ENCODE peak calls at places on chromosomes 12 and 14, in eight cellular contexts. D is adrenal gland; Z is right atrium auricular region; X is heart right ventricle; Q is upper lobe of left lung; L is neuronal stem cell; U is CD8-positive, alpha-beta T cell; A is colonic mucosa. O is an unnamed sample. For H3K4me1, the result is how much of the 10 kb centered on the place peaks cover.

GRCh38 chr14:101855958-101856357 is 94.4 kb downstream of the PPP2R5C start:
- DNase-seq in X (no peak), A (no peak), D (no peak), L (no peak), Z (no peak), U (no peak), Q (no peak), O (no peak)

GRCh38 chr14:65412881-65413738 is 580 bp downstream of the FUT8 start:
- DNase-seq in D (peak), A (peak), Q (peak), X (peak), L (peak), U (peak), Z (peak), O (peak)

GRCh38 chr14:62189698-62190097 is 427.5 kb downstream of the SNAPC1 start:
- DNase-seq in L (no peak), Q (no peak), D (peak), Z (no peak), X (no peak), A (no peak), U (no peak), O (no peak)

GRCh38 chr12:120183211-120183631 is 11.3 kb downstream of the GCN1 start:
- DNase-seq in A (no peak), D (no peak), Q (no peak), Z (no peak), L (no peak), X (no peak), U (no peak), O (no peak)

GRCh38 chr12:118103231-118103600 is 595 bp downstream of the VSIG10 start:
- DNase-seq in Q (peak), L (no peak), D (no peak), U (peak), Z (no peak), A (peak), X (peak), O (no peak)

GRCh38 chr12:40342010-40342409 is 117.2 kb downstream of the LRRK2 start:
- DNase-seq in U (no peak), Q (no peak), L (no peak), Z (no peak), D (no peak), X (no peak), A (no peak), O (no peak)

GRCh38 chr12:109779382-109779781 is 53.8 kb downstream of the TRPV4 start:
- DNase-seq in L (no peak), Q (no peak), U (no peak), A (no peak), Z (no peak), D (no peak), X (no peak), O (peak)

GRCh38 chr12:82527165-82527780 is 159.4 kb upstream of the TMTC2 start:
- DNase-seq in L (peak), D (peak), U (no peak), X (peak), Z (no peak), A (peak), Q (no peak), O (no peak)

GRCh38 chr12:32140867-32141266 is 34.2 kb downstream of the BICD1 start:
- DNase-seq in Q (no peak), D (no peak), X (no peak), U (no peak), L (no peak), A (no peak), Z (no peak), O (no peak)

GRCh38 chr14:104390941-104391901 is 188.3 kb upstream of the C14orf180 start:
- DNase-seq in A (peak), D (no peak), Z (peak), Q (peak), X (no peak), U (no peak), L (no peak), O (no peak)

GRCh38 chr12:57695770-57696432 is 2.0 kb downstream of the OS9 start:
- DNase-seq in U (no peak), D (no peak), Q (no peak), L (no peak), Z (no peak), X (no peak), A (no peak), O (no peak)

GRCh38 chr14:104421892-104422291 is 157.7 kb upstream of the C14orf180 start:
- DNase-seq in L (no peak), Q (no peak), A (no peak), Z (peak), U (no peak), X (no peak), D (no peak), O (no peak)

GRCh38 chr12:12467222-12467621 is 95.4 kb downstream of the DUSP16 start:
- DNase-seq in L (no peak), Z (no peak), D (no peak), U (peak), X (no peak), A (no peak), Q (no peak), O (no peak)

GRCh38 chr14:33943081-33943480 is 7.8 kb downstream of the EGLN3 start:
- DNase-seq in Z (no peak), Q (no peak), X (no peak), A (peak), U (no peak), D (no peak), L (no peak), O (no peak)
- H3K4me1 ChIP-seq in Z (half or more), Q (under half), X (half or more), A (under half), U (under half), D (under half), L (under half), O (under half)

GRCh38 chr12:93922583-93923006 is 225.8 kb upstream of the PLXNC1 start:
- DNase-seq in A (no peak), L (no peak), X (no peak), Q (no peak), Z (no peak), D (peak), U (no peak), O (no peak)
- H3K4me1 ChIP-seq in A (under half), L (under half), X (under half), Q (under half), Z (under half), D (under half), U (under half), O (under half)

GRCh38 chr12:122128481-122128880 is 45.5 kb downstream of the IL31 start:
- DNase-seq in D (no peak), L (no peak), Q (no peak), X (no peak), Z (no peak), A (no peak), U (no peak), O (no peak)

GRCh38 chr12:122127839-122128238 is 46.2 kb downstream of the IL31 start:
- DNase-seq in X (no peak), D (no peak), Z (no peak), L (no peak), A (no peak), Q (no peak), U (no peak), O (no peak)

GRCh38 chr12:122126342-122126635 is 47.7 kb downstream of the IL31 start:
- DNase-seq in Z (no peak), L (no peak), X (no peak), Q (no peak), D (no peak), A (no peak), U (no peak), O (no peak)

GRCh38 chr12:122125452-122126341 is 47.1 kb downstream of the MLXIP start:
- DNase-seq in U (no peak), L (no peak), A (no peak), Q (no peak), Z (no peak), D (no peak), X (no peak), O (no peak)

DNA sequence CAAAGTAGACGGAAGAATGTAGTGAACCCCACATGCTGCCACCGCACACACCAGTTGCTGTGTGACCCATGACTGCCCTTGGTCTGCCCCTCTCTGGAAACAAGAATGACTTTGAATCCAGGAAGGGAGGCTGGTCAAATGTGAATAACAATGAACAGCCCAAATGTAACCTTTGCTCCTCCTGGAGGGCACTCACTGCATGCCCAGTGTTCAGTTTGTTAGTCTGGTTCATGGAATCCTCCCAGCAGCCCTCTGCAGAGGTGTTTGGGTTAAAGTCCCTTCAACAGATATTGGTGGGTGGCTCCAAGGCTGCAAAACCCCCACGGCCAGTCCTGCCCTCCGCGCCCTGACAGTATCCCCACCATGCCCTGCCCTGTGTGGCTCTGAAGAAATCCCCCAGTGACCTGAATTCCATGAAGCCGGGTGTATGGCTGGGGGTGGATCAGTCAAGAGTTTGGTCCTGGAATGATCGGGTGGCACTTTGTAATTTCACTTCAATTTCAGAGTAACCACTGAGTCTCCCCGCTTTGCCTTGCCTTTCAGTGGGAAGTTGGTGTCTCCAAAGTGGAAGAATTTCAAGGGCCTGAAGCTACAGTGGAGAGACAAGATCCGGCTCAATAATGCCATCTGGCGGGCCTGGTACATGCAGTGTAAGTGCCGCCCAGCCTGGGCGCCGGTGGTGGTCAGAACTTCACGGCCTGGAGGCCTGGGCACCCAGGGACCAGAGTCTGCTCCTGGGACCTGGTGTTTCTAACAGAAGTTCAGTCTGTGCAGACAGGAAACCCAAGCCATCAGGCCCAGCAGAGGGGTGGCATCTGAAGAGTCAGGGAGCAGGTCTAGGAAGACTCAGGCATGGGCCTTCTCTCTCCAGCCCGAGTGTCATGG is 47.1 kb downstream of the IL31 start:
- DNase-seq in Q (no peak), L (no peak), Z (no peak), A (no peak), U (no peak), X (no peak), D (peak), O (no peak)
- H3K4me1 ChIP-seq in Q (under half), L (under half), Z (under half), A (under half), U (under half), X (half or more), D (under half), O (under half)

DNA sequence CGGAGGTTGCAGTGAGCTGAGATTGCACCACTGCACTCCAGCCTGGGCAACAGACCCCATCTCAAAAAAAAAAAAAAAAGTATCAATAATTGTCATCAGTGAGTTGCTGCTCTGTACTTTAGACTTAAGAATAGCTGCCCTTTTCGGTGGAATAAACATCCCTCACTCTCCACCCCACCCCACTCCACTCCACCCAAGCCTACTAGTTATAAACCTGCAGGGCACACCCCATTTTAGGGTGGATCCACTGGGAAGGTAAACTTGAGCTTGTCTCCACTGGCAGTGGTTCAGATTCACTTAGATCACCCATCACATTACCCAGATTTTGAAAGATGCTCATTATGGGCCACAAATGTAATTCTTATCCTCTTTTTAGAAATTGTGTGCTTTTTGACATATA is 106.4 kb downstream of the GPR135 start:
- DNase-seq in D (no peak), U (no peak), L (no peak), X (no peak), Z (no peak), A (peak), Q (no peak), O (no peak)
- H3K4me1 ChIP-seq in D (under half), U (under half), L (under half), X (half or more), Z (half or more), A (under half), Q (under half), O (under half)

GRCh38 chr12:98402081-98402480 is 113.3 kb upstream of the TMPO start:
- DNase-seq in Z (no peak), L (no peak), X (no peak), U (no peak), Q (no peak), D (no peak), A (no peak), O (peak)

GRCh38 chr12:98401427-98401826 is 114.0 kb upstream of the TMPO start:
- DNase-seq in Q (no peak), L (no peak), X (no peak), A (no peak), Z (no peak), D (no peak), U (no peak), O (no peak)

GRCh38 chr12:98403936-98404335 is 111.5 kb upstream of the TMPO start:
- DNase-seq in X (no peak), D (no peak), U (no peak), A (no peak), L (no peak), Q (no peak), Z (no peak), O (no peak)

GRCh38 chr12:98402671-98403070 is 112.7 kb upstream of the TMPO start:
- DNase-seq in A (no peak), L (no peak), X (no peak), Z (no peak), U (no peak), D (no peak), Q (no peak), O (no peak)

GRCh38 chr12:98403385-98403784 is 112.0 kb upstream of the TMPO start:
- DNase-seq in U (no peak), L (no peak), X (no peak), Q (no peak), A (no peak), Z (no peak), D (no peak), O (no peak)
- H3K4me1 ChIP-seq in U (under half), L (under half), X (under half), Q (under half), A (under half), Z (under half), D (under half), O (under half)

DNA sequence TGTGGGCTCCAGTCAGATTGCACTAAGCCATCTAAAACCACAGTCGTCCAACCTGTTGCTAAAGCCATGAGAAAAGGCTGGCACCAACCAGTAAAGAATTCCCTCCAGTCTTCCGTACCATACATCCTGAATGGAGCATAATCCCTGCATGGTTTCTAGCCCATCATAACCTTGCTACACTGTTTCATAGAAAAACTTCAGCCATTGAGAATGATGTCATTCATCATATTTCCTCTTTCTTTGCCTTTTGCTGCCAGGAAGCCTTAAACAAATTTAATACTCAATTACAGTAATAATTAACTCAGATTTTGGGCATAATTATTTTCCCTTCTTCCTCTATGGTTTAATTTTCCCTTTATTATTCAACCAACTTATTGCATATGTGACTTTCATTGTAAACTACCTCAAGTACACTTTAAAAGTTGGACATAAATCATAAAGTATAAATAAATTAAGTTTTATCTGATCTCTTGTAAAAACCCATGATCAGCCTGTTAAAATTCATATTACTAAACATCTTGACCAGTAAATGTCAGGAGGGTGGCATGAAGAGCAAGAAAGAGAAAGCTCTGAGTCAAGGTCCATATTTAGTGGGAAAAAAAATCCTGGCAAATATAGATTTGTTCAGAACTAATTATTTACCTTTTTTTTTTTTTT is 264.7 kb downstream of the ZFP36L1 start:
- DNase-seq in Z (no peak), A (no peak), X (no peak), Q (no peak), D (no peak), U (no peak), L (no peak), O (no peak)
- H3K4me1 ChIP-seq in Z (under half), A (under half), X (under half), Q (under half), D (under half), U (under half), L (under half), O (under half)

O was measured in Caco-2.